ENCODE peak calls at places on chromosomes 1 and 21, in four cellular contexts. V, W, R and H are unnamed samples.

GRCh38 chr1:232470711-232471110 is 159.2 kb downstream of the SIPA1L2 start:
- DNase-seq in W (no peak), R (no peak), V (no peak), H (no peak)

GRCh38 chr1:28893403-28894102 is 20.8 kb upstream of the EPB41 start:
- DNase-seq in W (peak; percentile 83), V (no peak), R (no peak), H (peak; percentile 66)

GRCh38 chr21:26843912-26844257 is 1.3 kb downstream of the ADAMTS1 start:
- DNase-seq in R (no peak), V (no peak), W (peak; percentile 66), H (peak; percentile 17)

GRCh38 chr1:22110016-22110415 is 32.9 kb downstream of the WNT4 start:
- DNase-seq in W (no peak), V (no peak), R (no peak), H (no peak)

GRCh38 chr1:10966233-10966632 is 46.2 kb upstream of the TARDBP start:
- DNase-seq in V (no peak), R (no peak), W (no peak), H (no peak)

GRCh38 chr1:65063025-65063424 is 85.0 kb upstream of the AK4 start:
- DNase-seq in R (no peak), W (no peak), V (peak; percentile 35), H (no peak)

GRCh38 chr1:99177465-99177864 is 86.8 kb upstream of the PLPPR4 start:
- DNase-seq in V (no peak), R (no peak), W (no peak), H (no peak)

GRCh38 chr1:46455951-46456350 is 33.7 kb upstream of the DMBX1 start:
- DNase-seq in W (no peak), R (no peak), V (no peak), H (no peak)

GRCh38 chr1:11904978-11905377 is 21.2 kb downstream of the KIAA2013 start:
- DNase-seq in V (no peak), W (no peak), R (no peak), H (no peak)

GRCh38 chr1:88695781-88696180 is 11.7 kb downstream of the PKN2 start:
- DNase-seq in V (no peak), R (no peak), W (no peak), H (no peak)

GRCh38 chr1:54495954-54496353 is 52.1 kb upstream of the ACOT11 start:
- DNase-seq in R (no peak), W (no peak), V (no peak), H (no peak)

GRCh38 chr21:41016472-41016871 is 151.5 kb upstream of the BACE2 start:
- DNase-seq in V (no peak), W (no peak), R (no peak), H (no peak)

GRCh38 chr21:42654179-42654912 is 925 bp downstream of the PDE9A start:
- DNase-seq in V (peak; percentile 72), W (no peak), R (no peak), H (peak; percentile 75)

GRCh38 chr1:100735244-100735643 is 15.7 kb downstream of the VCAM1 start:
- DNase-seq in V (no peak), W (no peak), R (no peak), H (no peak)

GRCh38 chr1:202976633-202977032 is 9.6 kb upstream of the CYB5R1 start:
- DNase-seq in R (no peak), V (no peak), W (no peak), H (no peak)

GRCh38 chr1:115277276-115277675 is 60.8 kb downstream of the NGF start:
- DNase-seq in R (no peak), V (no peak), W (peak; percentile 65), H (no peak)

GRCh38 chr1:61053712-61054608 is 28.4 kb upstream of the NFIA start:
- DNase-seq in R (no peak), W (no peak), V (no peak), H (peak; percentile 28)

GRCh38 chr1:102640872-102641271 is 467.4 kb downstream of the COL11A1 start:
- DNase-seq in V (no peak), R (no peak), W (peak; percentile 32), H (no peak)